ENCODE peak calls at places on chromosomes 13 and 19, in eight cellular contexts. J is endodermal cell; B is CD8-positive, alpha-beta T cell; O is choroid plexus epithelial cell; D is mucosa of descending colon; A is tibial artery; X is activated CD8-positive, alpha-beta T cell treated with anti-CD3 and anti-CD28 coated beads for 36 hours; U is progenitor cell of endocrine pancreas. W is an unnamed sample.

GRCh38 chr13:113422790-113423189 is 30.5 kb downstream of the ADPRHL1 start:
- DNase-seq in J (peak), B (no peak), O (no peak), D (no peak), A (no peak), X (no peak), U (no peak), W (no peak)

GRCh38 chr13:46905249-46905648 is 8.4 kb upstream of the HTR2A start:
- DNase-seq in J (no peak), B (no peak), O (peak), D (no peak), A (no peak), X (no peak), U (no peak), W (no peak)

GRCh38 chr13:74423434-74423833 is 289.2 kb upstream of the KLF12 start:
- DNase-seq in J (no peak), B (no peak), O (peak), D (no peak), A (no peak), X (no peak), U (no peak), W (no peak)

GRCh38 chr19:6969490-6969889 is 51.7 kb downstream of the MBD3L2B start:
- DNase-seq in J (no peak), B (no peak), O (no peak), D (no peak), A (no peak), X (no peak), U (no peak), W (no peak)

GRCh38 chr13:81602236-81602635 is 1261.3 kb upstream of the SPRY2 start:
- DNase-seq in J (no peak), B (no peak), O (peak), D (no peak), A (no peak), X (no peak), U (no peak), W (no peak)

GRCh38 chr13:102721800-102722231 is 27.0 kb upstream of the METTL21C start:
- DNase-seq in J (no peak), B (no peak), O (peak), D (no peak), A (no peak), X (no peak), U (no peak), W (no peak)

GRCh38 chr19:10855879-10856522 is 7.8 kb downstream of the C19orf38 start:
- DNase-seq in J (peak), B (peak), O (no peak), D (no peak), A (no peak), X (peak), U (no peak), W (peak)

GRCh38 chr19:42508892-42509444 is 19.3 kb downstream of the CEACAM1 start:
- DNase-seq in J (no peak), B (no peak), O (no peak), D (no peak), A (no peak), X (peak), U (no peak), W (no peak)

GRCh38 chr13:40148103-40148502 is 492.6 kb downstream of the COG6 start:
- DNase-seq in J (no peak), B (peak), O (peak), D (no peak), A (no peak), X (peak), U (no peak), W (no peak)

GRCh38 chr19:582497-583197 is 7.0 kb upstream of the HCN2 start:
- DNase-seq in J (peak), B (no peak), O (peak), D (no peak), A (no peak), X (no peak), U (no peak), W (no peak)

GRCh38 chr13:112781287-112781686 is 91.4 kb downstream of the ATP11A start:
- DNase-seq in J (no peak), B (no peak), O (no peak), D (no peak), A (no peak), X (no peak), U (no peak), W (no peak)

GRCh38 chr13:59483441-59484116 is 680.1 kb downstream of the DIAPH3 start:
- DNase-seq in J (peak), B (no peak), O (peak), D (no peak), A (no peak), X (no peak), U (no peak), W (no peak)

GRCh38 chr13:30654430-30654829 is 36.7 kb downstream of the USPL1 start:
- DNase-seq in J (no peak), B (no peak), O (no peak), D (no peak), A (no peak), X (peak), U (no peak), W (no peak)

GRCh38 chr13:28505543-28506135 is 10.7 kb upstream of the FLT1 start:
- DNase-seq in J (no peak), B (peak), O (no peak), D (no peak), A (no peak), X (no peak), U (no peak), W (no peak)

GRCh38 chr19:49004133-49004532 is 10.4 kb downstream of the RUVBL2 start:
- DNase-seq in J (no peak), B (no peak), O (no peak), D (no peak), A (no peak), X (no peak), U (no peak), W (no peak)

GRCh38 chr13:30830638-30830965 is 75.5 kb upstream of the MEDAG start:
- DNase-seq in J (no peak), B (no peak), O (no peak), D (no peak), A (no peak), X (no peak), U (no peak), W (no peak)

GRCh38 chr19:39145180-39145953 is 19.8 kb downstream of the PAK4 start:
- DNase-seq in J (no peak), B (no peak), O (no peak), D (no peak), A (no peak), X (no peak), U (no peak), W (no peak)

GRCh38 chr13:101455863-101456262 is 3.4 kb downstream of the ITGBL1 start:
- DNase-seq in J (no peak), B (no peak), O (peak), D (no peak), A (no peak), X (no peak), U (no peak), W (no peak)

GRCh38 chr13:39483326-39483725 is 119.7 kb downstream of the LHFPL6 start:
- DNase-seq in J (no peak), B (no peak), O (no peak), D (no peak), A (no peak), X (no peak), U (no peak), W (no peak)

GRCh38 chr19:4664642-4665041 is 5.5 kb downstream of the MYDGF start:
- DNase-seq in J (no peak), B (no peak), O (no peak), D (no peak), A (no peak), X (no peak), U (no peak), W (no peak)

GRCh38 chr13:59320021-59320420 is 843.7 kb downstream of the DIAPH3 start:
- DNase-seq in J (no peak), B (no peak), O (no peak), D (no peak), A (no peak), X (no peak), U (no peak), W (no peak)

GRCh38 chr19:47158879-47159509 is 28.4 kb downstream of the SAE1 start:
- DNase-seq in J (no peak), B (peak), O (peak), D (no peak), A (no peak), X (peak), U (no peak), W (no peak)

GRCh38 chr19:32822916-32823746 is 46.4 kb downstream of the SLC7A9 start:
- DNase-seq in J (no peak), B (no peak), O (no peak), D (no peak), A (no peak), X (no peak), U (no peak), W (no peak)
- TF ChIP-seq CTCF in J (no peak), B (no peak), O (no peak), D (no peak), A (no peak), X (no peak), U (no peak), W (no peak)

GRCh38 chr13:98099627-98100026 is 43.3 kb upstream of the FARP1 start:
- DNase-seq in J (no peak), B (no peak), O (no peak), D (no peak), A (no peak), X (no peak), U (no peak), W (no peak)

GRCh38 chr13:98103531-98103930 is 39.4 kb upstream of the FARP1 start:
- DNase-seq in J (no peak), B (no peak), O (no peak), D (no peak), A (no peak), X (no peak), U (no peak), W (no peak)

GRCh38 chr13:98108330-98108729 is 34.6 kb upstream of the FARP1 start:
- DNase-seq in J (no peak), B (no peak), O (no peak), D (no peak), A (no peak), X (no peak), U (no peak), W (no peak)

GRCh38 chr13:98105929-98106336 is 37.0 kb upstream of the FARP1 start:
- DNase-seq in J (no peak), B (no peak), O (peak), D (no peak), A (no peak), X (no peak), U (no peak), W (no peak)

DNA sequence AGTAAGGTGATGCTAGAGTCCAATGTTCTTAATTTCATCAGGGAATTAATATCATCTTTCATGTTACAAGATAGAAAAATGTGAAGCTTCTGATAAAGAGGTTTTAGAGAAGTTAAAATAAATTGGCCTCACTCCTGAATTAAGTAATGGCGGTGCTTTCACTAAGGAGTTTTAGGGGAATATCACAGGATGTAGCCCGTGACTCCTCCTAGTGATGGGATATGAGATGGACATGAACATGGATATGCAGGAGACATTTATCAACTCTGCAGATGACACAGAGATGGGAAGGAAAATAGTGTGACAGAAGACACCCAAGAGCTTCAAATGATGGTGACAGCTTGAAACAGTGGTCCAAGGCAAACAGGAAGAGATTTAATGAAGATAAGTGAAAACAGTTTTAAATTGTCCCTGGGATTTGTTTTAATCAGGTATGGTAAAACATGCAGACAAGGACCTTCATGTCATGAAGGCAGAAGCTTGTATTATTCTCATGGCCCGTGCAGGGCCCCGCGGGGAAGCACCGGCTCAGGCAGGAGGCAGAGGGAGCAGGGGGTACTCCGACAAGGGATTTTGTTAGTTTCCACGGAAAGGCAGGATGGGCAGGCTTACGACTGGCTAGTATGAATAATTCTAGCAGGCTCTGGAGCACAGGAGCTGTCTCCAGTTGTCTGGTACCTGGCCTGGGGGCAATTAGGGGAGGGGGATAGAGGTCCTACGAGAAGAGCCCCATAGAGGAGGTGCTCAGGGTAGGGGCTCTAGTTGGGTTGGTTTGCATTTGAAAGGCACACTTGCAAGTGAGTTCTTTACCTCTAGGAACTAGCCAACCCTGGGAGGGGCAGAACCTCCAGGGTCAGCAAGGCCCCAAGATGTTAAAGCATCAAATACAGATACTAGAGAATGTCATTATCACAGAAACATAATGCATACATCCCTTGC is 38.7 kb upstream of the FARP1 start:
- DNase-seq in J (no peak), B (no peak), O (peak), D (no peak), A (no peak), X (no peak), U (no peak), W (no peak)
- TF ChIP-seq CTCF in J (peak), B (no peak), O (peak), D (no peak), A (no peak), X (no peak), U (no peak), W (no peak)

DNA sequence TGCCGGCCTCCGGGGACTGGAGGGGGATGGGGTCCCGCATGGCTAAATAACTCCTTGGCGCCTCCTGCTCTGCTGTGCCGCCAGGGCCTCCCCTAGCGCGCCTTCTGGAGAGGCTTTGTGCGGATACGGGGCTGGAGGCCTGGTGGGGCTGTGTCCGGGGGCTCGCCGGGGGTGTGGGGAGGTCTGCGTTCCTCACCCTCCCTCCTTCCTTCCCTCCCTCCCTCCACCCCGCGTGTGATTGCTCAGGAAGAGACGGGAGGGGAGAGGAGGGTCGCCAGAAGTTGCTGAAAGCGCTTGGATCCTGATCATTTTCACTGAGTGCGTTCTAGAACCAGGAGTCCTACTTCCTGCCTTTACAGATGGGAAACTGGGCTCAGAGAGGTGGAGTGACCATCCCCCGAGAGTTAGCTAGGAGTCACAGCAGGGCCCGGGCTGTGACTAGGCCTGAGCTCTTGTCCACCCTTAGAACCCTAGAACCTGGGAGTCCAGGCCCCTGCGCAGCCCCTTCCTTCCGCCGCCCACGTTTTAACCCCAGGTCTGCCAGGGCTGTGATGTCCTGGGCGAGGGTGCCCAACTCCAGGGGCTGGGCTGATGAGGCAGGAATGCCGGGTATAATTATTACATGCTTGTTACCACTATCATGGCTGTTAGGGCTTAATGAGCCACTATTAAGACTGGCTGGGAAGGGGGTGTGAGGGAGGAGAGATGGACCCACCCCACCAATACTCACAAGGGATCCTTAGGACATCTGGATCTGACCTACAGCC is 782 bp upstream of the JUND start:
- DNase-seq in J (no peak), B (no peak), O (no peak), D (peak), A (peak), X (peak), U (no peak), W (peak)
- TF ChIP-seq CTCF in J (no peak), B (no peak), O (no peak), D (no peak), A (peak), X (no peak), U (no peak), W (no peak)

GRCh38 chr19:14770944-14771839 is 7.2 kb downstream of the ADGRE2 start:
- DNase-seq in J (no peak), B (no peak), O (no peak), D (no peak), A (no peak), X (no peak), U (no peak), W (no peak)

GRCh38 chr19:14772467-14772866 is 5.9 kb downstream of the ADGRE2 start:
- DNase-seq in J (no peak), B (no peak), O (no peak), D (no peak), A (no peak), X (no peak), U (no peak), W (no peak)

GRCh38 chr19:14772995-14773394 is 5.4 kb downstream of the ADGRE2 start:
- DNase-seq in J (no peak), B (no peak), O (no peak), D (no peak), A (no peak), X (no peak), U (no peak), W (no peak)

GRCh38 chr19:14774373-14774772 is 4.0 kb downstream of the ADGRE2 start:
- DNase-seq in J (no peak), B (no peak), O (no peak), D (no peak), A (no peak), X (no peak), U (no peak), W (no peak)

DNA sequence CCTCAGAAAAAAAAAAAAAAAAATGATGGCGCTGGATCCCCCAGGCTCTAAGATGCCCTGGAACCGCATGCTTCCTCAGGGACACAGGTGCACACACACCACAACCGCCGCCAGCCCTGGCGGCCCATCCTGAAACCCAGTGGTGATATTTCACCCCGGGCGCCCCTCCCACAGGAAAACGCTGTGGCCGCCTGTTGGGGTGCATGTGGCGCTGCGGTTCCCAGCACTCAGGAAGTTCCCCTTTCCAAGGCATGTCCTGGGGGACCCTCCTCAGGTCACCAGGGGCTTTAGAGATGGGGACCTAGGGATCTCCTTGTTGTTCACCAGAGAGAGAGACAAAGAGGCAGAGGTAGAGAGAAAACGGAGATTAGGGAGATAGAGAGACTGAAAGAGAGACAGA is 2.5 kb downstream of the ADGRE2 start:
- DNase-seq in J (no peak), B (peak), O (no peak), D (peak), A (no peak), X (no peak), U (no peak), W (no peak)
- TF ChIP-seq CTCF in J (no peak), B (no peak), O (peak), D (no peak), A (no peak), X (no peak), U (no peak), W (no peak)

GRCh38 chr19:2168619-2169424 is 5.1 kb downstream of the DOT1L start:
- DNase-seq in J (peak), B (peak), O (peak), D (peak), A (peak), X (peak), U (peak), W (peak)
- TF ChIP-seq CTCF in J (no peak), B (no peak), O (no peak), D (no peak), A (no peak), X (no peak), U (no peak), W (no peak)

GRCh38 chr19:35431147-35431807 is 16.8 kb upstream of the FFAR2 start:
- DNase-seq in J (no peak), B (no peak), O (no peak), D (no peak), A (no peak), X (no peak), U (no peak), W (no peak)

GRCh38 chr19:35425682-35426081 is 22.4 kb upstream of the FFAR2 start:
- DNase-seq in J (no peak), B (no peak), O (no peak), D (no peak), A (no peak), X (no peak), U (no peak), W (no peak)

GRCh38 chr19:35430382-35431146 is 17.5 kb upstream of the FFAR2 start:
- DNase-seq in J (no peak), B (no peak), O (no peak), D (no peak), A (no peak), X (no peak), U (no peak), W (no peak)

GRCh38 chr19:35429698-35430097 is 18.4 kb upstream of the FFAR2 start:
- DNase-seq in J (no peak), B (no peak), O (no peak), D (peak), A (no peak), X (no peak), U (no peak), W (no peak)

DNA sequence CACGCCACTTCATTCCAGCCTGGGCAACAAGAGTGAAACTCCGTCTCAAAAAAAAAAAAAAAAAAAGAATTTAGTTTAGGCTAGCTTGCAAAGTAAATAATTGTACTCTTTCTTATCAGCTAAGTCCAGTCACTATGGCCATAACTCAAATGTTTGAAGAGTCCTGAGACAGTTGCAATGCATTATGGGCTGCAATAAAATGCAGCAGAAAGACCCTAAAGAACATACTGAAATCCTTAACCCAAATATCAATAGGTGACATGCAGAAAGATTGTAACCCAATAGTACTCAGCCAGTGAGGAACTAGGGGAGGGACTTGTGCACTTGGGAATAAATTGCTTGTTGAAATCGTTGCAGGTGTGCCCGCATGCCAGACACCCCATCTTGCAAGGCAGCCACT is 20.9 kb upstream of the FFAR2 start:
- DNase-seq in J (no peak), B (no peak), O (no peak), D (no peak), A (no peak), X (no peak), U (no peak), W (no peak)
- TF ChIP-seq CTCF in J (no peak), B (no peak), O (no peak), D (no peak), A (no peak), X (no peak), U (no peak), W (no peak)

GRCh38 chr19:34677386-34678084 is at the start of gene ZNF302:
- DNase-seq in J (peak), B (peak), O (peak), D (peak), A (peak), X (peak), U (peak), W (peak)
- TF ChIP-seq CTCF in J (no peak), B (no peak), O (no peak), D (no peak), A (no peak), X (no peak), U (no peak), W (no peak)

GRCh38 chr19:13337181-13337580 is 169.1 kb downstream of the CACNA1A start:
- DNase-seq in J (no peak), B (no peak), O (no peak), D (no peak), A (no peak), X (no peak), U (no peak), W (no peak)

GRCh38 chr19:13339869-13340268 is 166.4 kb downstream of the CACNA1A start:
- DNase-seq in J (no peak), B (no peak), O (no peak), D (no peak), A (peak), X (no peak), U (no peak), W (no peak)

GRCh38 chr19:13330285-13330684 is 176.0 kb downstream of the CACNA1A start:
- DNase-seq in J (no peak), B (no peak), O (no peak), D (no peak), A (no peak), X (no peak), U (no peak), W (no peak)

GRCh38 chr19:13329766-13330165 is 176.5 kb downstream of the CACNA1A start:
- DNase-seq in J (no peak), B (no peak), O (no peak), D (no peak), A (no peak), X (no peak), U (no peak), W (no peak)

GRCh38 chr19:13334801-13335481 is 171.3 kb downstream of the CACNA1A start:
- DNase-seq in J (no peak), B (no peak), O (no peak), D (no peak), A (no peak), X (peak), U (no peak), W (no peak)
- TF ChIP-seq CTCF in J (peak), B (no peak), O (no peak), D (no peak), A (no peak), X (no peak), U (no peak), W (no peak)

GRCh38 chr13:109204252-109204651 is 574.8 kb downstream of the MYO16 start:
- DNase-seq in J (no peak), B (no peak), O (no peak), D (no peak), A (no peak), X (no peak), U (no peak), W (no peak)
- TF ChIP-seq CTCF in J (no peak), B (no peak), O (no peak), D (no peak), A (no peak), X (no peak), U (no peak), W (no peak)